ENCODE peak calls at places on chromosomes 7 and 10, in five cellular contexts. One of them, this sample, is unnamed.

GRCh38 chr7:105488219-105488571 is 33.9 kb downstream of the PUS7 start:
- DNase-seq in activated T-cell treated with anti-CD3 and anti-CD28 coated beads, Interleukin-2, amount 50 U/mL, for 4 hours: no peak
- DNase-seq in activated naive CD4-positive, alpha-beta T cell treated with anti-CD3 and anti-CD28 coated beads, Interleukin-2, amount 50 U/mL, for 16 hours: no peak
- DNase-seq in skeletal muscle cell: no peak
- DNase-seq in Calu3: no peak
- DNase-seq in this sample: no peak

GRCh38 chr10:103731609-103732270 is 123.6 kb downstream of the SH3PXD2A start:
- DNase-seq in skeletal muscle cell: no peak
- DNase-seq in Calu3: no peak
- DNase-seq in activated T-cell treated with anti-CD3 and anti-CD28 coated beads, Interleukin-2, amount 50 U/mL, for 4 hours: no peak
- DNase-seq in activated naive CD4-positive, alpha-beta T cell treated with anti-CD3 and anti-CD28 coated beads, Interleukin-2, amount 50 U/mL, for 16 hours: no peak
- DNase-seq in this sample: no peak

GRCh38 chr7:82745117-82745516 is 301.5 kb upstream of the CACNA2D1 start:
- DNase-seq in skeletal muscle cell: no peak
- DNase-seq in activated naive CD4-positive, alpha-beta T cell treated with anti-CD3 and anti-CD28 coated beads, Interleukin-2, amount 50 U/mL, for 16 hours: no peak
- DNase-seq in Calu3: no peak
- DNase-seq in activated T-cell treated with anti-CD3 and anti-CD28 coated beads, Interleukin-2, amount 50 U/mL, for 4 hours: no peak
- DNase-seq in this sample: no peak

GRCh38 chr10:12423896-12424295 is 74.5 kb downstream of the CAMK1D start:
- DNase-seq in skeletal muscle cell: no peak
- DNase-seq in activated naive CD4-positive, alpha-beta T cell treated with anti-CD3 and anti-CD28 coated beads, Interleukin-2, amount 50 U/mL, for 16 hours: no peak
- DNase-seq in Calu3: no peak
- DNase-seq in activated T-cell treated with anti-CD3 and anti-CD28 coated beads, Interleukin-2, amount 50 U/mL, for 4 hours: no peak
- DNase-seq in this sample: no peak

GRCh38 chr10:129891806-129892205 is 72.3 kb downstream of the EBF3 start:
- DNase-seq in skeletal muscle cell: no peak
- DNase-seq in activated naive CD4-positive, alpha-beta T cell treated with anti-CD3 and anti-CD28 coated beads, Interleukin-2, amount 50 U/mL, for 16 hours: no peak
- DNase-seq in activated T-cell treated with anti-CD3 and anti-CD28 coated beads, Interleukin-2, amount 50 U/mL, for 4 hours: no peak
- DNase-seq in Calu3: no peak
- DNase-seq in this sample: no peak

GRCh38 chr10:5594271-5595036 is 69.7 kb downstream of the CALML3 start:
- DNase-seq in activated T-cell treated with anti-CD3 and anti-CD28 coated beads, Interleukin-2, amount 50 U/mL, for 4 hours: no peak
- DNase-seq in skeletal muscle cell: no peak
- DNase-seq in activated naive CD4-positive, alpha-beta T cell treated with anti-CD3 and anti-CD28 coated beads, Interleukin-2, amount 50 U/mL, for 16 hours: no peak
- DNase-seq in Calu3: no peak
- DNase-seq in this sample: no peak

GRCh38 chr7:110157631-110158362 is 933.1 kb upstream of the LRRN3 start:
- DNase-seq in Calu3: no peak
- DNase-seq in skeletal muscle cell: no peak
- DNase-seq in activated naive CD4-positive, alpha-beta T cell treated with anti-CD3 and anti-CD28 coated beads, Interleukin-2, amount 50 U/mL, for 16 hours: no peak
- DNase-seq in activated T-cell treated with anti-CD3 and anti-CD28 coated beads, Interleukin-2, amount 50 U/mL, for 4 hours: no peak
- DNase-seq in this sample: no peak

GRCh38 chr10:103540722-103541121 is 47.2 kb downstream of the NEURL1 start:
- DNase-seq in Calu3: no peak
- DNase-seq in activated T-cell treated with anti-CD3 and anti-CD28 coated beads, Interleukin-2, amount 50 U/mL, for 4 hours: no peak
- DNase-seq in skeletal muscle cell: no peak
- DNase-seq in activated naive CD4-positive, alpha-beta T cell treated with anti-CD3 and anti-CD28 coated beads, Interleukin-2, amount 50 U/mL, for 16 hours: no peak
- DNase-seq in this sample: no peak

GRCh38 chr7:111089822-111090426 is 1.0 kb upstream of the LRRN3 start:
- DNase-seq in skeletal muscle cell: no peak
- DNase-seq in activated naive CD4-positive, alpha-beta T cell treated with anti-CD3 and anti-CD28 coated beads, Interleukin-2, amount 50 U/mL, for 16 hours: no peak
- DNase-seq in Calu3: no peak
- DNase-seq in activated T-cell treated with anti-CD3 and anti-CD28 coated beads, Interleukin-2, amount 50 U/mL, for 4 hours: no peak
- DNase-seq in this sample: no peak

GRCh38 chr7:107446988-107447387 is 22.9 kb upstream of the GPR22 start:
- DNase-seq in activated naive CD4-positive, alpha-beta T cell treated with anti-CD3 and anti-CD28 coated beads, Interleukin-2, amount 50 U/mL, for 16 hours: no peak
- DNase-seq in skeletal muscle cell: no peak
- DNase-seq in Calu3: no peak
- DNase-seq in activated T-cell treated with anti-CD3 and anti-CD28 coated beads, Interleukin-2, amount 50 U/mL, for 4 hours: no peak
- DNase-seq in this sample: no peak

GRCh38 chr7:123360631-123361030 is 160.9 kb upstream of the SLC13A1 start:
- DNase-seq in skeletal muscle cell: no peak
- DNase-seq in activated T-cell treated with anti-CD3 and anti-CD28 coated beads, Interleukin-2, amount 50 U/mL, for 4 hours: no peak
- DNase-seq in activated naive CD4-positive, alpha-beta T cell treated with anti-CD3 and anti-CD28 coated beads, Interleukin-2, amount 50 U/mL, for 16 hours: no peak
- DNase-seq in Calu3: no peak
- DNase-seq in this sample: no peak

GRCh38 chr7:50502947-50503346 is 52.8 kb upstream of the FIGNL1 start:
- DNase-seq in skeletal muscle cell: no peak
- DNase-seq in activated T-cell treated with anti-CD3 and anti-CD28 coated beads, Interleukin-2, amount 50 U/mL, for 4 hours: no peak
- DNase-seq in activated naive CD4-positive, alpha-beta T cell treated with anti-CD3 and anti-CD28 coated beads, Interleukin-2, amount 50 U/mL, for 16 hours: no peak
- DNase-seq in Calu3: no peak
- DNase-seq in this sample: no peak

GRCh38 chr7:142795339-142795863 is 24.6 kb downstream of the PRSS2 start:
- DNase-seq in activated T-cell treated with anti-CD3 and anti-CD28 coated beads, Interleukin-2, amount 50 U/mL, for 4 hours: peak
- DNase-seq in Calu3: peak
- DNase-seq in skeletal muscle cell: no peak
- DNase-seq in activated naive CD4-positive, alpha-beta T cell treated with anti-CD3 and anti-CD28 coated beads, Interleukin-2, amount 50 U/mL, for 16 hours: peak
- DNase-seq in this sample: peak

GRCh38 chr7:13829914-13830603 is 159.4 kb downstream of the ETV1 start:
- DNase-seq in skeletal muscle cell: peak
- DNase-seq in activated naive CD4-positive, alpha-beta T cell treated with anti-CD3 and anti-CD28 coated beads, Interleukin-2, amount 50 U/mL, for 16 hours: no peak
- DNase-seq in Calu3: peak
- DNase-seq in activated T-cell treated with anti-CD3 and anti-CD28 coated beads, Interleukin-2, amount 50 U/mL, for 4 hours: no peak
- DNase-seq in this sample: no peak

GRCh38 chr10:113614304-113614703 is 49.5 kb downstream of the NRAP start:
- DNase-seq in skeletal muscle cell: no peak
- DNase-seq in Calu3: no peak
- DNase-seq in activated naive CD4-positive, alpha-beta T cell treated with anti-CD3 and anti-CD28 coated beads, Interleukin-2, amount 50 U/mL, for 16 hours: no peak
- DNase-seq in activated T-cell treated with anti-CD3 and anti-CD28 coated beads, Interleukin-2, amount 50 U/mL, for 4 hours: no peak
- DNase-seq in this sample: no peak

GRCh38 chr7:27183682-27184341 is 1.2 kb downstream of the HOXA11 start:
- DNase-seq in activated T-cell treated with anti-CD3 and anti-CD28 coated beads, Interleukin-2, amount 50 U/mL, for 4 hours: no peak
- DNase-seq in Calu3: no peak
- DNase-seq in skeletal muscle cell: no peak
- DNase-seq in activated naive CD4-positive, alpha-beta T cell treated with anti-CD3 and anti-CD28 coated beads, Interleukin-2, amount 50 U/mL, for 16 hours: peak
- DNase-seq in this sample: no peak